ENCODE peak calls at places on chromosome 19, in five cellular contexts. One of them, this sample, is unnamed. For H3K4me1, the result is how much of the 10 kb centered on the place peaks cover.

GRCh38 chr19:3660493-3661219 is 34.1 kb upstream of the CACTIN start:
- DNase-seq in MM.1S: no peak
- DNase-seq in GM23338: no peak
- DNase-seq in stomach: no peak
- DNase-seq in right atrium auricular region: no peak
- DNase-seq in this sample: no peak

GRCh38 chr19:48520134-48520533 is 8.5 kb upstream of the LMTK3 start:
- DNase-seq in stomach: no peak
- DNase-seq in GM23338: peak
- DNase-seq in MM.1S: no peak
- DNase-seq in right atrium auricular region: no peak
- DNase-seq in this sample: no peak

GRCh38 chr19:15129856-15130580 is 22.8 kb downstream of the SYDE1 start:
- DNase-seq in GM23338: no peak
- DNase-seq in stomach: no peak
- DNase-seq in right atrium auricular region: no peak
- DNase-seq in MM.1S: no peak
- DNase-seq in this sample: no peak

GRCh38 chr19:1102407-1103106 is 1.2 kb upstream of the GPX4 start:
- DNase-seq in GM23338: no peak
- DNase-seq in right atrium auricular region: peak
- DNase-seq in MM.1S: no peak
- DNase-seq in stomach: peak
- DNase-seq in this sample: no peak

GRCh38 chr19:41449079-41449864 is 6.3 kb downstream of the ERICH4 start:
- DNase-seq in stomach: peak
- DNase-seq in GM23338: peak
- DNase-seq in right atrium auricular region: peak
- DNase-seq in MM.1S: peak
- DNase-seq in this sample: peak

GRCh38 chr19:56597696-56598095 is 2.6 kb downstream of the ZNF71 start:
- DNase-seq in stomach: no peak
- DNase-seq in GM23338: no peak
- DNase-seq in right atrium auricular region: no peak
- DNase-seq in MM.1S: no peak
- DNase-seq in this sample: no peak

GRCh38 chr19:23052349-23052748 is 49.4 kb upstream of the ZNF728 start:
- DNase-seq in GM23338: peak
- DNase-seq in stomach: no peak
- DNase-seq in MM.1S: no peak
- DNase-seq in right atrium auricular region: no peak
- DNase-seq in this sample: no peak

GRCh38 chr19:40502081-40502480 is 35.3 kb downstream of the SPTBN4 start:
- DNase-seq in stomach: no peak
- DNase-seq in GM23338: no peak
- DNase-seq in right atrium auricular region: no peak
- DNase-seq in MM.1S: no peak
- DNase-seq in this sample: no peak

GRCh38 chr19:12205296-12205695 is 42.4 kb downstream of the ZNF136 start:
- DNase-seq in stomach: no peak
- DNase-seq in right atrium auricular region: no peak
- DNase-seq in GM23338: no peak
- DNase-seq in MM.1S: no peak
- DNase-seq in this sample: no peak

GRCh38 chr19:7784856-7785255 is 21.8 kb downstream of the CLEC4M start:
- DNase-seq in MM.1S: no peak
- DNase-seq in stomach: no peak
- DNase-seq in right atrium auricular region: no peak
- DNase-seq in GM23338: no peak
- DNase-seq in this sample: no peak

GRCh38 chr19:45451850-45452387 is 15.9 kb upstream of the FOSB start:
- DNase-seq in right atrium auricular region: no peak
- DNase-seq in stomach: no peak
- DNase-seq in MM.1S: no peak
- DNase-seq in GM23338: no peak
- DNase-seq in this sample: no peak
- H3K4me1 ChIP-seq in right atrium auricular region: under half
- H3K4me1 ChIP-seq in stomach: under half
- H3K4me1 ChIP-seq in MM.1S: under half
- H3K4me1 ChIP-seq in GM23338: under half
- H3K4me1 ChIP-seq in this sample: under half

DNA sequence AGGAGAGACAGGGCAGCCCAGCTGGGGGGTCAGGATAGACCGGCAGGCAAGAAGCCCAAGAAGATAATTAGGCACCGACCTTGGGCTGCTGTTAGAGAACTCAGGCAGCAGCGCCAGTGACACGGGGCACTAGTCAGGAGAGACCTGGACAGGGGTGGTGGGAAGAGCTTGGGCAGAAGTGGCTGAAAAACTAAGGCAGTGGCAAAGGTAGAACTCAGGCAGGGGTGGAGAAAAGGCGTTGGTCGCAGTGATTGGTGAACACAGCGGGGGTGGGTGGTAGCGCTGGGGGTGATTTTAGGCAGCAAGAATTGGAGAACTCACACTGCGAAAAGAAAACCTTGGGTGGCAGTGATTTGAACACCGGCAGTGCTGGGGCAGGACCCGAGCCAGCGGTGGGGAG is 4.3 kb downstream of the CCER2 start:
- DNase-seq in MM.1S: no peak
- DNase-seq in GM23338: no peak
- DNase-seq in stomach: no peak
- DNase-seq in right atrium auricular region: no peak
- DNase-seq in this sample: no peak
- H3K27ac ChIP-seq in MM.1S: no peak
- H3K27ac ChIP-seq in GM23338: no peak
- H3K27ac ChIP-seq in stomach: no peak
- H3K27ac ChIP-seq in right atrium auricular region: no peak
- H3K27ac ChIP-seq in this sample: no peak

DNA sequence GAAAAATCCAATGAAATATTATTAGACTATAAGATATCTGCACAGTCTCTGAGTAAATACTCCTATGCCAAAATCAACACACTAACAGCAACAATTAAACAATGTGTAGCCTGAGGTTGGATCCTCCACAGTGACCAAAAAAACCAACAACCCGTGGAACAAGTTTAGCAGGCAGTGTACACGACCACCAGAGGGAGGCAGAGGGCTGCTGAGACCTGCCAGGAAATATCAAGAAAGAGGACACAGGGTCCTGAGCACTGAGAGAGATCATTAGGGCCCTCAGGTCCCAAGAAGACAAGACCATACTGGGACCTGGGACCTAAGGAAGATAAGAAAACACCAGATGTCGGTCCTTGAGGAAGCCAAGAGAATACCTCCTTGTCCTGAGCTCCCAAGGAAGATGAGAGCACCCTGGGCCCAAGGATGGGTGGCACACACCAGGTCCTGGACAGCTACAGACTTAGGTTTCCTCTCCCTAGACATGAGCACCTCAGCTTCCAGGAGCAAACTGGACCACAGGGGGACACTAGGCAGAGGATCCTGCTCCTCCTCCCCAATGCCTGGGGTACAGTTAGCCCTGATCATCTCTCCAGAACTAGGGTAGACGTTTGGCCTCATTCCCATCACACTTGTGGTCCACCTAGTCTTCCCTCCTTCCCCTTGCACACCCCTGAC is 822 bp upstream of the ZNF274 start:
- DNase-seq in GM23338: peak
- DNase-seq in stomach: peak
- DNase-seq in right atrium auricular region: no peak
- DNase-seq in MM.1S: peak
- DNase-seq in this sample: peak
- H3K4me3 ChIP-seq in GM23338: peak
- H3K4me3 ChIP-seq in stomach: peak
- H3K4me3 ChIP-seq in right atrium auricular region: peak
- H3K4me3 ChIP-seq in MM.1S: peak
- H3K4me3 ChIP-seq in this sample: peak

GRCh38 chr19:33227870-33228599 is 2.4 kb upstream of the SLC7A10 start:
- DNase-seq in right atrium auricular region: no peak
- DNase-seq in MM.1S: no peak
- DNase-seq in GM23338: no peak
- DNase-seq in stomach: no peak
- DNase-seq in this sample: no peak

GRCh38 chr19:33224694-33225457 is 774 bp downstream of the SLC7A10 start:
- DNase-seq in MM.1S: no peak
- DNase-seq in right atrium auricular region: no peak
- DNase-seq in GM23338: peak
- DNase-seq in stomach: no peak
- DNase-seq in this sample: no peak

GRCh38 chr19:33225458-33225925 is at the start of gene SLC7A10:
- DNase-seq in GM23338: peak
- DNase-seq in MM.1S: no peak
- DNase-seq in stomach: no peak
- DNase-seq in right atrium auricular region: no peak
- DNase-seq in this sample: no peak

GRCh38 chr19:33226550-33227241 is 1.0 kb upstream of the SLC7A10 start:
- DNase-seq in MM.1S: no peak
- DNase-seq in stomach: peak
- DNase-seq in GM23338: peak
- DNase-seq in right atrium auricular region: no peak
- DNase-seq in this sample: no peak

DNA sequence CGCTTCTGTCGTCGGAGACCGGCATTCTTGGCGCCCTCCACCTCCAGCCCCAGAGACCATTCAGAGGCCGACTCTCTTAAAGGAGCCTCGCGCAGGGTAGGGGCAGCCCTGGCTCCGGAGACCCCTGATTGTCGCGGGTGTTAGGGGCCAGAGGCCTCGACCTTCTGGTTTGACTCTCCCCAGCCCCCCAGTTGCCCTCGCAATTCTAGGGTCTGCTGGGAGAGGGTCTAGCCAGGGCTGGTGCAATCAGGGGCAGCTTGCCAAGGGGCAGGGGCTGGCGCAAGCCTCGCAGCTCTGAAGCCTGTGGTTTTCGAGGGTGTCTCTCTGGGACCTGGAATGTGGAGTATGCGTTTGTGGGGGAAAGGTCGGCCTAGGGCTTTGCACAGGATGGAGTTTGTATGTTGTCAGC is 1.6 kb upstream of the SLC7A10 start:
- DNase-seq in right atrium auricular region: no peak
- DNase-seq in stomach: no peak
- DNase-seq in GM23338: peak
- DNase-seq in MM.1S: no peak
- DNase-seq in this sample: no peak
- H3K4me1 ChIP-seq in right atrium auricular region: under half
- H3K4me1 ChIP-seq in stomach: under half
- H3K4me1 ChIP-seq in GM23338: under half
- H3K4me1 ChIP-seq in MM.1S: under half
- H3K4me1 ChIP-seq in this sample: under half

This sample was measured in left ventricle myocardium inferior.